ENCODE peak calls at places on chromosome 20, in four cellular contexts. One of them, this sample, is unnamed.

GRCh38 chr20:15487682-15488081 is 1085.6 kb downstream of the KIF16B start:
- DNase-seq in suprapubic skin: no peak
- DNase-seq in GM23338: no peak
- DNase-seq in left ventricle myocardium inferior: no peak
- DNase-seq in this sample: no peak

GRCh38 chr20:53712212-53712977 is 118.8 kb upstream of the ZNF217 start:
- DNase-seq in suprapubic skin: no peak
- DNase-seq in GM23338: peak
- DNase-seq in left ventricle myocardium inferior: no peak
- DNase-seq in this sample: no peak

GRCh38 chr20:20003088-20003954 is 13.8 kb upstream of the NAA20 start:
- DNase-seq in suprapubic skin: no peak
- DNase-seq in GM23338: no peak
- DNase-seq in left ventricle myocardium inferior: no peak
- DNase-seq in this sample: peak

GRCh38 chr20:33667245-33668086 is 723 bp downstream of the ACTL10 start:
- DNase-seq in suprapubic skin: no peak
- DNase-seq in GM23338: no peak
- DNase-seq in left ventricle myocardium inferior: peak
- DNase-seq in this sample: peak

GRCh38 chr20:14334306-14334930 is 3.0 kb downstream of the FLRT3 start:
- DNase-seq in suprapubic skin: no peak
- DNase-seq in GM23338: peak
- DNase-seq in left ventricle myocardium inferior: no peak
- DNase-seq in this sample: no peak

GRCh38 chr20:20824924-20825584 is 112.6 kb upstream of the RALGAPA2 start:
- DNase-seq in suprapubic skin: no peak
- DNase-seq in GM23338: peak
- DNase-seq in left ventricle myocardium inferior: peak
- DNase-seq in this sample: peak

GRCh38 chr20:41483553-41483930 is 116.9 kb upstream of the EMILIN3 start:
- DNase-seq in suprapubic skin: no peak
- DNase-seq in GM23338: no peak
- DNase-seq in left ventricle myocardium inferior: no peak
- DNase-seq in this sample: no peak

GRCh38 chr20:19501476-19502115 is 256.5 kb upstream of the RIN2 start:
- DNase-seq in suprapubic skin: no peak
- DNase-seq in GM23338: no peak
- DNase-seq in left ventricle myocardium inferior: no peak
- DNase-seq in this sample: no peak

GRCh38 chr20:57247292-57247975 is 19.0 kb downstream of the BMP7 start:
- DNase-seq in suprapubic skin: no peak
- DNase-seq in GM23338: no peak
- DNase-seq in left ventricle myocardium inferior: no peak
- DNase-seq in this sample: no peak

GRCh38 chr20:44166477-44166876 is 20.5 kb downstream of the JPH2 start:
- DNase-seq in suprapubic skin: no peak
- DNase-seq in GM23338: no peak
- DNase-seq in left ventricle myocardium inferior: peak
- DNase-seq in this sample: peak

GRCh38 chr20:49901588-49901987 is 13.7 kb downstream of the SPATA2 start:
- DNase-seq in suprapubic skin: peak
- DNase-seq in GM23338: no peak
- DNase-seq in left ventricle myocardium inferior: no peak
- DNase-seq in this sample: no peak

GRCh38 chr20:2156666-2157624 is 55.3 kb downstream of the STK35 start:
- DNase-seq in suprapubic skin: no peak
- DNase-seq in GM23338: no peak
- DNase-seq in left ventricle myocardium inferior: no peak
- DNase-seq in this sample: no peak

GRCh38 chr20:59207742-59208357 is 44.2 kb downstream of the ZNF831 start:
- DNase-seq in suprapubic skin: peak
- DNase-seq in GM23338: peak
- DNase-seq in left ventricle myocardium inferior: peak
- DNase-seq in this sample: peak

GRCh38 chr20:49567421-49568256 is at the start of gene PTGIS:
- DNase-seq in suprapubic skin: peak
- DNase-seq in GM23338: peak
- DNase-seq in left ventricle myocardium inferior: no peak
- DNase-seq in this sample: peak

GRCh38 chr20:38252292-38253288 is 7.9 kb downstream of the KIAA1755 start:
- DNase-seq in suprapubic skin: peak
- DNase-seq in GM23338: peak
- DNase-seq in left ventricle myocardium inferior: no peak
- DNase-seq in this sample: no peak

GRCh38 chr20:46004813-46005505 is 3.7 kb upstream of the MMP9 start:
- DNase-seq in suprapubic skin: no peak
- DNase-seq in GM23338: peak
- DNase-seq in left ventricle myocardium inferior: no peak
- DNase-seq in this sample: no peak

GRCh38 chr20:25540273-25540672 is 45.1 kb downstream of the NINL start:
- DNase-seq in suprapubic skin: no peak
- DNase-seq in GM23338: peak
- DNase-seq in left ventricle myocardium inferior: peak
- DNase-seq in this sample: no peak

GRCh38 chr20:13765299-13765698 is 19.4 kb downstream of the ESF1 start:
- DNase-seq in suprapubic skin: no peak
- DNase-seq in GM23338: no peak
- DNase-seq in left ventricle myocardium inferior: no peak
- DNase-seq in this sample: no peak

GRCh38 chr20:33211817-33212424 is 5.2 kb upstream of the BPIFA3 start:
- DNase-seq in suprapubic skin: no peak
- DNase-seq in GM23338: peak
- DNase-seq in left ventricle myocardium inferior: no peak
- DNase-seq in this sample: no peak

GRCh38 chr20:47558295-47558694 is 56.6 kb downstream of the NCOA3 start:
- DNase-seq in suprapubic skin: no peak
- DNase-seq in GM23338: no peak
- DNase-seq in left ventricle myocardium inferior: no peak
- DNase-seq in this sample: no peak

GRCh38 chr20:40958598-40958997 is 70.0 kb upstream of the TOP1 start:
- DNase-seq in suprapubic skin: no peak
- DNase-seq in GM23338: no peak
- DNase-seq in left ventricle myocardium inferior: no peak
- DNase-seq in this sample: no peak

GRCh38 chr20:61500791-61501321 is 248.8 kb downstream of the CDH4 start:
- DNase-seq in suprapubic skin: no peak
- DNase-seq in GM23338: peak
- DNase-seq in left ventricle myocardium inferior: no peak
- DNase-seq in this sample: no peak

GRCh38 chr20:39986231-39986904 is 702.7 kb downstream of the MAFB start:
- DNase-seq in suprapubic skin: peak
- DNase-seq in GM23338: peak
- DNase-seq in left ventricle myocardium inferior: peak
- DNase-seq in this sample: peak

GRCh38 chr20:13984211-13984610 is 6.2 kb downstream of the SEL1L2 start:
- DNase-seq in suprapubic skin: no peak
- DNase-seq in GM23338: no peak
- DNase-seq in left ventricle myocardium inferior: no peak
- DNase-seq in this sample: no peak

GRCh38 chr20:53652090-53652858 is 58.6 kb upstream of the ZNF217 start:
- DNase-seq in suprapubic skin: no peak
- DNase-seq in GM23338: no peak
- DNase-seq in left ventricle myocardium inferior: no peak
- DNase-seq in this sample: no peak

GRCh38 chr20:2558581-2559301 is 22.4 kb downstream of the TMC2 start:
- DNase-seq in suprapubic skin: no peak
- DNase-seq in GM23338: peak
- DNase-seq in left ventricle myocardium inferior: no peak
- DNase-seq in this sample: no peak

GRCh38 chr20:35341366-35342028 is 49.3 kb upstream of the FAM83C start:
- DNase-seq in suprapubic skin: no peak
- DNase-seq in GM23338: no peak
- DNase-seq in left ventricle myocardium inferior: no peak
- DNase-seq in this sample: no peak

GRCh38 chr20:35840403-35840802 is 68.6 kb downstream of the PHF20 start:
- DNase-seq in suprapubic skin: no peak
- DNase-seq in GM23338: no peak
- DNase-seq in left ventricle myocardium inferior: no peak
- DNase-seq in this sample: no peak

GRCh38 chr20:52312131-52312729 is 120.7 kb upstream of the ZFP64 start:
- DNase-seq in suprapubic skin: no peak
- DNase-seq in GM23338: peak
- DNase-seq in left ventricle myocardium inferior: no peak
- DNase-seq in this sample: no peak

GRCh38 chr20:50913976-50914375 is 17.3 kb downstream of the ADNP start:
- DNase-seq in suprapubic skin: no peak
- DNase-seq in GM23338: no peak
- DNase-seq in left ventricle myocardium inferior: no peak
- DNase-seq in this sample: no peak

GRCh38 chr20:22305391-22305790 is 279.0 kb downstream of the FOXA2 start:
- DNase-seq in suprapubic skin: no peak
- DNase-seq in GM23338: no peak
- DNase-seq in left ventricle myocardium inferior: no peak
- DNase-seq in this sample: no peak

GRCh38 chr20:63873477-63873971 is 8.5 kb downstream of the TPD52L2 start:
- DNase-seq in suprapubic skin: no peak
- DNase-seq in GM23338: no peak
- DNase-seq in left ventricle myocardium inferior: no peak
- DNase-seq in this sample: no peak

GRCh38 chr20:56968386-56969048 is 297.9 kb downstream of the BMP7 start:
- DNase-seq in suprapubic skin: no peak
- DNase-seq in GM23338: no peak
- DNase-seq in left ventricle myocardium inferior: no peak
- DNase-seq in this sample: no peak

GRCh38 chr20:64265201-64265600 is 9.7 kb downstream of the PCMTD2 start:
- DNase-seq in suprapubic skin: no peak
- DNase-seq in GM23338: no peak
- DNase-seq in left ventricle myocardium inferior: no peak
- DNase-seq in this sample: no peak

GRCh38 chr20:52152416-52152815 is 39.2 kb downstream of the ZFP64 start:
- DNase-seq in suprapubic skin: no peak
- DNase-seq in GM23338: no peak
- DNase-seq in left ventricle myocardium inferior: no peak
- DNase-seq in this sample: no peak

GRCh38 chr20:60446273-60447111 is 488.3 kb downstream of the CDH26 start:
- DNase-seq in suprapubic skin: no peak
- DNase-seq in GM23338: no peak
- DNase-seq in left ventricle myocardium inferior: no peak
- DNase-seq in this sample: no peak

GRCh38 chr20:60361761-60362410 is 403.7 kb downstream of the CDH26 start:
- DNase-seq in suprapubic skin: no peak
- DNase-seq in GM23338: no peak
- DNase-seq in left ventricle myocardium inferior: no peak
- DNase-seq in this sample: no peak

GRCh38 chr20:17914957-17915356 is 53.6 kb downstream of the SNX5 start:
- DNase-seq in suprapubic skin: no peak
- DNase-seq in GM23338: no peak
- DNase-seq in left ventricle myocardium inferior: no peak
- DNase-seq in this sample: no peak

GRCh38 chr20:32480361-32481199 is 104.6 kb downstream of the NOL4L start:
- DNase-seq in suprapubic skin: no peak
- DNase-seq in GM23338: no peak
- DNase-seq in left ventricle myocardium inferior: peak
- DNase-seq in this sample: no peak

GRCh38 chr20:35444226-35444625 is 6.2 kb upstream of the GDF5 start:
- DNase-seq in suprapubic skin: no peak
- DNase-seq in GM23338: no peak
- DNase-seq in left ventricle myocardium inferior: no peak
- DNase-seq in this sample: no peak

GRCh38 chr20:10077081-10077471 is 42.3 kb downstream of the ANKEF1 start:
- DNase-seq in suprapubic skin: no peak
- DNase-seq in GM23338: peak
- DNase-seq in left ventricle myocardium inferior: no peak
- DNase-seq in this sample: no peak
- H3K27ac ChIP-seq in suprapubic skin: peak
- H3K27ac ChIP-seq in GM23338: no peak
- H3K27ac ChIP-seq in left ventricle myocardium inferior: peak
- H3K27ac ChIP-seq in this sample: no peak

GRCh38 chr20:24146231-24146634 is 157.7 kb upstream of the GGTLC1 start:
- DNase-seq in suprapubic skin: no peak
- DNase-seq in GM23338: no peak
- DNase-seq in left ventricle myocardium inferior: no peak
- DNase-seq in this sample: no peak
- H3K27ac ChIP-seq in suprapubic skin: no peak
- H3K27ac ChIP-seq in GM23338: no peak
- H3K27ac ChIP-seq in left ventricle myocardium inferior: no peak
- H3K27ac ChIP-seq in this sample: no peak

GRCh38 chr20:4053516-4053919 is 38.2 kb upstream of the RNF24 start:
- DNase-seq in suprapubic skin: no peak
- DNase-seq in GM23338: no peak
- DNase-seq in left ventricle myocardium inferior: no peak
- DNase-seq in this sample: no peak
- H3K27ac ChIP-seq in suprapubic skin: no peak
- H3K27ac ChIP-seq in GM23338: no peak
- H3K27ac ChIP-seq in left ventricle myocardium inferior: no peak
- H3K27ac ChIP-seq in this sample: no peak

GRCh38 chr20:12111431-12112088 is 193.9 kb downstream of the BTBD3 start:
- DNase-seq in suprapubic skin: no peak
- DNase-seq in GM23338: no peak
- DNase-seq in left ventricle myocardium inferior: no peak
- DNase-seq in this sample: no peak
- H3K27ac ChIP-seq in suprapubic skin: no peak
- H3K27ac ChIP-seq in GM23338: no peak
- H3K27ac ChIP-seq in left ventricle myocardium inferior: no peak
- H3K27ac ChIP-seq in this sample: no peak

DNA sequence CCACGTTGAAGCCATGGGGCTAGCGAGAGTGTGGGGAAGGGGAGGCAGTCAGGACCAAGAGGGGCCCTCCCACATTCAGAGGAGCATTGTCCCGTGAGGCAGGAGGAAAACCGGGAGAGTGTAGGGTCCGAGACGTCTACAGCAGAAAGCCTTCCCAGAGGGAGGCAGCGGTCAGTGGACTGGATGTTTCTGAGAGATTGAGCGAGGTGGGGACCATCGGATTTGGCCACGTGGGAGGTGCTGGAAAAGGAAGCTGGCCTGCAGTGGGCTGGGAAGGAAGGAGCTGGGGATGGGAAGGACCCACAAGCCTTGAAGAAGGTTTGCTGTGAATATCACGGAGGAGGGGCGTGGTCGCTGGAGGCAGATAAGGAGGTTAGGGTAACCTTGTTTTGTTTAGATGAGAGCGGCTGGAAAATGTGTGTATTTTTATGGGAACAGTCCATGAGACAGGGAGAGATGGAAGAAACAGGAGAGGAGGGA is 119.0 kb upstream of the RNF24 start:
- DNase-seq in suprapubic skin: no peak
- DNase-seq in GM23338: no peak
- DNase-seq in left ventricle myocardium inferior: no peak
- DNase-seq in this sample: no peak
- H3K27ac ChIP-seq in suprapubic skin: no peak
- H3K27ac ChIP-seq in GM23338: no peak
- H3K27ac ChIP-seq in left ventricle myocardium inferior: no peak
- H3K27ac ChIP-seq in this sample: no peak

DNA sequence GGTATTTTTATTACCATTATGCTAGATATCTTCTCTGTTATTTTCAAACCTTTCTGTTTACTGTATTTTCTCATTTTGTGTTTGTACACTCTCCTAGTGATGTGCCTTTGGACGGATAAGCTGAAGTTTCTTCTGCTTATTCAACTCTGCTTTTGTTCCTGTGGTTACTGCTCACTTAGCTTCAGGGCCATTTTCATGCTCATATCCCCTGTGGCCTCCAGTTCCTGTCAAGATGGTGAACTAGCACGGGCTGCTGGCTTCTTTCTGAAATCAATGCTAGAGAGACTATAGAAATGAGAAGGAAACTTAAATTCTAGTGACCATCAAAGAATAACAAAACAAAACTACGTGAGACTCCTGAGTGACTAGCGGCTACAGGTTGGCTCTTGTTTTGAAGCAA is 6.8 kb upstream of the CST8 start:
- DNase-seq in suprapubic skin: no peak
- DNase-seq in GM23338: no peak
- DNase-seq in left ventricle myocardium inferior: no peak
- DNase-seq in this sample: no peak
- H3K27ac ChIP-seq in suprapubic skin: no peak
- H3K27ac ChIP-seq in GM23338: no peak
- H3K27ac ChIP-seq in left ventricle myocardium inferior: no peak
- H3K27ac ChIP-seq in this sample: no peak